ENCODE peak calls at places on chromosome 6, in seven cellular contexts. P is H7; I is hypothalamus; X is activated T-cell treated with anti-CD3 and anti-CD28 coated beads, Interleukin-2, amount 50 U/mL, for 72 hours; E is stimulated activated CD4-positive, alpha-beta T cell treated with anti-CD3 and anti-CD28 coated beads, Interleukin-12 subunit alpha, Interleukin-12 subunit beta, amount 100 ng/mL, for 4 hours; S is pulmonary artery endothelial cell; F is activated CD4-positive, alpha-beta T cell treated with anti-CD3 and anti-CD28 coated beads, Interleukin-2, amount 50 U/mL, for 1 hour. Y is an unnamed sample.
A peak's percentile ranks its signal among the peaks of the same experiment; 100 is the strongest.

GRCh38 chr6:157524735-157525134 is 143.7 kb downstream of the ZDHHC14 start:
- DNase-seq in P (no peak), I (no peak), X (no peak), E (no peak), S (no peak), F (no peak), Y (no peak)

GRCh38 chr6:96015791-96016776 is at the start of gene FUT9:
- DNase-seq in P (peak; percentile 83), I (peak; percentile 94), X (no peak), E (no peak), S (no peak), F (no peak), Y (no peak)

GRCh38 chr6:57435475-57436163 is 118.2 kb downstream of the PRIM2 start:
- DNase-seq in P (no peak), I (no peak), X (no peak), E (no peak), S (no peak), F (no peak), Y (no peak)

GRCh38 chr6:156687875-156688549 is 89.2 kb upstream of the ARID1B start:
- DNase-seq in P (peak; percentile 67), I (no peak), X (peak; percentile 4), E (peak; percentile 3), S (no peak), F (no peak), Y (no peak)

GRCh38 chr6:130600880-130601341 is 226.3 kb upstream of the SMLR1 start:
- DNase-seq in P (no peak), I (no peak), X (no peak), E (no peak), S (peak; percentile 46), F (no peak), Y (no peak)

GRCh38 chr6:89146748-89147715 is 1.2 kb downstream of the PM20D2 start:
- DNase-seq in P (peak; percentile 9), I (no peak), X (no peak), E (no peak), S (no peak), F (peak; percentile 21), Y (no peak)

GRCh38 chr6:31355540-31355988 is 1.4 kb downstream of the HLA-B start:
- DNase-seq in P (no peak), I (no peak), X (no peak), E (peak; percentile 10), S (no peak), F (no peak), Y (no peak)

GRCh38 chr6:11848852-11849731 is 70.5 kb upstream of the ADTRP start:
- DNase-seq in P (no peak), I (no peak), X (no peak), E (no peak), S (peak; percentile 51), F (no peak), Y (no peak)

GRCh38 chr6:15770347-15771143 is 107.7 kb upstream of the DTNBP1 start:
- DNase-seq in P (no peak), I (no peak), X (peak; percentile 53), E (no peak), S (no peak), F (no peak), Y (no peak)

GRCh38 chr6:127966616-127967015 is 65.8 kb upstream of the THEMIS start:
- DNase-seq in P (no peak), I (no peak), X (no peak), E (no peak), S (no peak), F (no peak), Y (no peak)

GRCh38 chr6:101686653-101687052 is 293.1 kb downstream of the GRIK2 start:
- DNase-seq in P (no peak), I (no peak), X (no peak), E (no peak), S (no peak), F (no peak), Y (no peak)

GRCh38 chr6:90136176-90136575 is 160.5 kb downstream of the BACH2 start:
- DNase-seq in P (no peak), I (no peak), X (no peak), E (no peak), S (no peak), F (no peak), Y (no peak)

GRCh38 chr6:135722182-135722581 is 129.3 kb upstream of the PDE7B start:
- DNase-seq in P (no peak), I (no peak), X (no peak), E (no peak), S (no peak), F (no peak), Y (no peak)

GRCh38 chr6:41732601-41733348 is 2.6 kb downstream of the TFEB start:
- DNase-seq in P (peak; percentile 77), I (no peak), X (peak; percentile 57), E (peak; percentile 30), S (no peak), F (peak; percentile 57), Y (no peak)

GRCh38 chr6:47299965-47300364 is 9.7 kb downstream of the TNFRSF21 start:
- DNase-seq in P (no peak), I (no peak), X (no peak), E (no peak), S (no peak), F (no peak), Y (no peak)

GRCh38 chr6:160461641-160462040 is 113.5 kb downstream of the SLC22A3 start:
- DNase-seq in P (no peak), I (no peak), X (no peak), E (no peak), S (no peak), F (no peak), Y (peak; percentile 50)

GRCh38 chr6:109411034-109411433 is 28.8 kb upstream of the CD164 start:
- DNase-seq in P (no peak), I (no peak), X (no peak), E (no peak), S (no peak), F (no peak), Y (no peak)

GRCh38 chr6:16639689-16640480 is 121.4 kb downstream of the ATXN1 start:
- DNase-seq in P (no peak), I (no peak), X (no peak), E (no peak), S (peak; percentile 30), F (no peak), Y (no peak)

GRCh38 chr6:20877008-20877937 is 343.0 kb downstream of the CDKAL1 start:
- DNase-seq in P (no peak), I (no peak), X (peak; percentile 56), E (no peak), S (peak; percentile 89), F (no peak), Y (no peak)

GRCh38 chr6:111664565-111665039 is 58.9 kb upstream of the TRAF3IP2 start:
- DNase-seq in P (no peak), I (no peak), X (no peak), E (no peak), S (no peak), F (no peak), Y (no peak)

GRCh38 chr6:111712398-111712797 is 106.7 kb upstream of the TRAF3IP2 start:
- DNase-seq in P (no peak), I (no peak), X (no peak), E (no peak), S (no peak), F (no peak), Y (no peak)

GRCh38 chr6:142404751-142405150 is 102.9 kb downstream of the ADGRG6 start:
- DNase-seq in P (no peak), I (no peak), X (no peak), E (no peak), S (no peak), F (no peak), Y (no peak)

GRCh38 chr6:25556516-25556915 is 95.5 kb upstream of the SCGN start:
- DNase-seq in P (peak; percentile 23), I (peak; percentile 57), X (peak; percentile 82), E (peak; percentile 81), S (peak; percentile 43), F (peak; percentile 81), Y (peak; percentile 75)

GRCh38 chr6:169795196-169795595 is 43.8 kb downstream of the ERMARD start:
- DNase-seq in P (no peak), I (no peak), X (no peak), E (no peak), S (no peak), F (no peak), Y (no peak)

GRCh38 chr6:22320750-22321149 is 23.9 kb upstream of the PRL start:
- DNase-seq in P (no peak), I (no peak), X (no peak), E (no peak), S (no peak), F (no peak), Y (no peak)

GRCh38 chr6:117547688-117548621 is 54.4 kb downstream of the GOPC start:
- DNase-seq in P (peak; percentile 26), I (peak; percentile 54), X (peak; percentile 57), E (peak; percentile 26), S (peak; percentile 22), F (peak; percentile 26), Y (peak; percentile 57)

GRCh38 chr6:71808865-71809264 is 77.5 kb upstream of the RIMS1 start:
- DNase-seq in P (no peak), I (no peak), X (no peak), E (no peak), S (no peak), F (no peak), Y (peak; percentile 16)

GRCh38 chr6:73388433-73388799 is 6.2 kb upstream of the DDX43 start:
- DNase-seq in P (no peak), I (no peak), X (no peak), E (no peak), S (no peak), F (no peak), Y (no peak)

Y was measured in DND-41.